ENCODE peak calls at places on chromosomes 6 and 20, in four cellular contexts. F, J, R and X are unnamed samples.

GRCh38 chr6:56956481-56956880 is 1.6 kb downstream of the BEND6 start:
- DNase-seq in F (no peak), J (no peak), R (no peak), X (no peak)

GRCh38 chr6:116579143-116579542 is 7.8 kb downstream of the RWDD1 start:
- DNase-seq in F (no peak), J (no peak), R (no peak), X (no peak)

GRCh38 chr6:33595001-33595846 is 15.1 kb upstream of the BAK1 start:
- DNase-seq in F (no peak), J (no peak), R (no peak), X (no peak)

GRCh38 chr20:8464368-8464767 is 332.3 kb downstream of the PLCB1 start:
- DNase-seq in F (no peak), J (no peak), R (peak; percentile 66), X (no peak)

GRCh38 chr6:156420172-156420993 is 356.8 kb upstream of the ARID1B start:
- DNase-seq in F (no peak), J (no peak), R (no peak), X (no peak)

GRCh38 chr20:50848341-50848808 is 53.5 kb downstream of the BCAS4 start:
- DNase-seq in F (no peak), J (no peak), R (no peak), X (no peak)

GRCh38 chr20:38298768-38299288 is 5.1 kb upstream of the BPI start:
- DNase-seq in F (no peak), J (no peak), R (no peak), X (no peak)

GRCh38 chr6:1316482-1317220 is 4.8 kb downstream of the FOXQ1 start:
- DNase-seq in F (peak; percentile 30), J (no peak), R (peak; percentile 70), X (peak; percentile 69)

GRCh38 chr6:125102901-125103300 is 50.7 kb upstream of the TPD52L1 start:
- DNase-seq in F (no peak), J (no peak), R (peak; percentile 29), X (no peak)

GRCh38 chr6:109300874-109301273 is 81.4 kb downstream of the CD164 start:
- DNase-seq in F (no peak), J (no peak), R (no peak), X (no peak)

GRCh38 chr20:35953411-35954199 is 697 bp downstream of the SCAND1 start:
- DNase-seq in F (no peak), J (peak; percentile 46), R (no peak), X (peak; percentile 54)

GRCh38 chr6:159311618-159312017 is 142.4 kb downstream of the FNDC1 start:
- DNase-seq in F (no peak), J (no peak), R (no peak), X (no peak)

GRCh38 chr6:33622456-33623431 is 1.6 kb downstream of the ITPR3 start:
- DNase-seq in F (peak; percentile 36), J (peak; percentile 48), R (no peak), X (no peak)

GRCh38 chr6:8659404-8660189 is 224.3 kb upstream of the SLC35B3 start:
- DNase-seq in F (no peak), J (no peak), R (no peak), X (no peak)

GRCh38 chr20:8073024-8073832 is 53.7 kb upstream of the TMX4 start:
- DNase-seq in F (no peak), J (no peak), R (peak; percentile 29), X (no peak)

GRCh38 chr6:101085327-101085726 is 204.2 kb upstream of the ASCC3 start:
- DNase-seq in F (no peak), J (no peak), R (no peak), X (no peak)

GRCh38 chr6:139030211-139030530 is 1.6 kb downstream of the ABRACL start:
- DNase-seq in F (no peak), J (no peak), R (no peak), X (no peak)

GRCh38 chr6:17584241-17584803 is 15.8 kb upstream of the FAM8A1 start:
- DNase-seq in F (no peak), J (peak; percentile 62), R (peak; percentile 67), X (no peak)

GRCh38 chr20:1841554-1842140 is 53.6 kb upstream of the SIRPA start:
- DNase-seq in F (no peak), J (no peak), R (no peak), X (no peak)

GRCh38 chr6:34349226-34349625 is 43.2 kb downstream of the NUDT3 start:
- DNase-seq in F (no peak), J (no peak), R (no peak), X (no peak)

GRCh38 chr6:170423030-170423429 is 116.5 kb downstream of the FAM120B start:
- DNase-seq in F (no peak), J (no peak), R (no peak), X (peak; percentile 72)

GRCh38 chr6:1081566-1081965 is 230.3 kb upstream of the FOXQ1 start:
- DNase-seq in F (no peak), J (no peak), R (no peak), X (no peak)

GRCh38 chr20:37209661-37210314 is 30.4 kb upstream of the MROH8 start:
- DNase-seq in F (no peak), J (no peak), R (no peak), X (no peak)

GRCh38 chr20:32651537-32651936 is 22.2 kb downstream of the C20orf203 start:
- DNase-seq in F (no peak), J (no peak), R (no peak), X (no peak)

GRCh38 chr6:77740380-77740779 is 87.5 kb downstream of the MEI4 start:
- DNase-seq in F (no peak), J (peak; percentile 7), R (peak; percentile 18), X (no peak)

GRCh38 chr6:65646494-65647035 is 60.5 kb downstream of the EYS start:
- DNase-seq in F (no peak), J (no peak), R (no peak), X (no peak)

GRCh38 chr6:68240731-68241130 is 394.4 kb upstream of the ADGRB3 start:
- DNase-seq in F (no peak), J (no peak), R (no peak), X (no peak)

GRCh38 chr6:14661188-14661587 is 543.6 kb downstream of the CD83 start:
- DNase-seq in F (peak; percentile 47), J (no peak), R (no peak), X (no peak)

GRCh38 chr20:57435498-57436222 is 44.5 kb downstream of the RBM38 start:
- DNase-seq in F (no peak), J (peak; percentile 61), R (peak; percentile 99), X (no peak)

GRCh38 chr6:16522937-16523336 is 238.3 kb downstream of the ATXN1 start:
- DNase-seq in F (no peak), J (no peak), R (no peak), X (no peak)

GRCh38 chr6:89145461-89145961 is 344 bp upstream of the PM20D2 start:
- DNase-seq in F (peak; percentile 52), J (no peak), R (no peak), X (no peak)

GRCh38 chr6:29926795-29927427 is 15.4 kb upstream of the HLA-A start:
- DNase-seq in F (no peak), J (no peak), R (peak; percentile 78), X (peak; percentile 77)

GRCh38 chr6:33886673-33887144 is 82.9 kb upstream of the MLN start:
- DNase-seq in F (no peak), J (no peak), R (no peak), X (no peak)

DNA sequence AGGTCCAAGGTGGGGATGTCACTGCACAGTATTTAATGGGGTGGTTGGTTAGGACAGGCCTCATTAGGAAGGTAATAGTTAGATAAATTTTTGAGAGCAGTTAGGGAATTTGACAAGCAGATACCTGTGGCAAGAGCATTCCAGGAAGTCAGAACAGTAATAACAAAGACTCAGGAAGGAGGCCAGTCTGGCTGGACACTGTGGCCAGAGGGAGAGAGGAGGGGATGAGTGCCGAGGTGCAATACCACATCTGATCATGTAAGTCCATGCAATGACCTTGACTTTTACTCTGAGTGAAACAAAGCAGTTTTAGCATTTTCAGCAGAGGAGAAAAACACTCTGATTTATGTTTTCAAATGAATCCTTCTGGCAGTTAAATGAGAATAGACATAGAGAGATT is 990.7 kb upstream of the FLRT3 start:
- DNase-seq in F (no peak), J (no peak), R (no peak), X (no peak)
- TF ChIP-seq NR2C2 in F (no peak), J (no peak), R (no peak), X (no peak)

GRCh38 chr20:62822239-62822787 is 5.5 kb downstream of the COL9A3 start:
- DNase-seq in F (no peak), J (no peak), R (peak; percentile 64), X (no peak)

GRCh38 chr20:62823688-62824475 is 7.0 kb downstream of the COL9A3 start:
- DNase-seq in F (no peak), J (no peak), R (no peak), X (peak; percentile 74)

GRCh38 chr20:62821726-62822210 is 4.9 kb downstream of the COL9A3 start:
- DNase-seq in F (no peak), J (no peak), R (no peak), X (no peak)

GRCh38 chr20:62824476-62825287 is 7.8 kb downstream of the COL9A3 start:
- DNase-seq in F (no peak), J (peak; percentile 78), R (peak; percentile 62), X (peak; percentile 73)

DNA sequence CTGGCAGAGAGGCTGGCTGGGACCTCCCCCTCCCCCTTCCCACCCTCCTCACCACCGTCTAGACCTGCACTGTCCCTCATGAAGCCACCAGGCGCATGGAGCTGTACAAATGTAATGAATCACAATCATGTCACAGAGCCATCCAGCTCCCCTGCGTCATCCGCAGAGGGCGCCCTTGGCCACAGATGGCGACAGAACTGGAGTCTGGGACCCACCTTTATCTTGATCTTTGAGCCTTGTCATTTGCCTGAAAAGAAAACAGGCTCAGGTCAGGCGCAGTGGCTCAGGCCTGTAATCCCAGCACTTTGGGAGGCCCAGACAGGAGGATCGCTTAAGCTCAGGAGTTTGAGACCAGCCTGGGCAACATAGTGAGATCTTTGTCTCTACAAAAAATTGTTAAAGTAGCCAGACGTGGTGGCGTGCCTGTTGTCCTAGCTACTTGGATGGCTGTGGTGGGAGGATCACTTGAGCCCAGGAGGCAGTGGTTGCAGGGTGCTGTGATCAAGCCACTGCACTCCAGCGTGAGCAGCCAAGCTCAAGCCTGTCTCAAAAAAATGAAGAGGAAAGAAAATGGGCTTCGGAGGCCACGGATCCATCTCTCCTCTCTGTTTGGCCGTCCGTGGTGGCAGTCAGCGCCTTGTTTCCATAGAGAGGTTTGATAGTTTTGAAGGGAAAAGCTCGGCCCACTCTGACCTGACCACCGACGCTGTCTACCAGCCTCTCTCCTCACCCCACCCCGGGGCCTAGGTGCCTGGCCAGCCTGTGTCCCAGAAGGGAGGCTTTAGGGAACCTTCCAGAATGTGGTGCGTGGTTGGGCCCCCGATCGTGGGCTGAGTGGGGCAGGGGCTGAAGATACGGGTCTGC is 6.2 kb downstream of the COL9A3 start:
- DNase-seq in F (no peak), J (peak; percentile 93), R (peak; percentile 98), X (peak; percentile 71)
- TF ChIP-seq NR2C2 in F (no peak), J (no peak), R (peak; percentile 62), X (no peak)

GRCh38 chr6:11366183-11366933 is 133.9 kb upstream of the NEDD9 start:
- DNase-seq in F (peak; percentile 89), J (no peak), R (no peak), X (no peak)
- TF ChIP-seq NR2C2 in F (no peak), J (no peak), R (peak; percentile 30), X (no peak)

DNA sequence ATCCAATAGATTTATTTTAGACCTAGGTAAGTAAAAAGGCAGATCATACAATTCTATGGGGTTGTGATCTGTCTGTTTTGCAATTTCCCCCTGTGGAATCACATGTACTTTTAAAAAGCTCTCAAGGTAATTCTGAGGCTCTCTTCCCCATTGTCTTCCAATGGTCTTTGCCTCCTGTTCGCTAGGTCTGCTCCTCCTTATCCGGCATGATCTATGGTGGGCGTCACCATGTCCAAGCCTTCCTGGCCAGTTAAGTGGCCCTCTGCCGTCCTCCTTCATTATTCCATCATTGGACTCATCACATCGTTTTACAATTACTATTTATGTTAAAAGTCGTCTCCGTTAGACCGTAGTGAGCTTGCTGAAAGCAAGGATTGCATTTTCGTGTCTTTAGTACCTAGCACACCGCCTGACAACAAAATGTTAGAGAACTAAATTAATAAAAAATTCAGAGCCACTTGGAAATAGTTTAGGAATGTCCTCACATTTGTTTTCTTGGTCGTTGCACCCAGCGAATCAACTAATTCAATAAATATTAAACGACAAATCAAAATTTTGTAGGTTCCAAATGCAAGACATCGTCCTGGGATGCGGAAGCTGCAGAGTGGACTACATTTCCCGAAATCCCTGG is 2.2 kb upstream of the STXBP5 start:
- DNase-seq in F (no peak), J (peak; percentile 78), R (peak; percentile 59), X (peak; percentile 21)
- TF ChIP-seq NR2C2 in F (no peak), J (no peak), R (no peak), X (no peak)